ENCODE peak calls at places on chromosomes 11 and 22, in seven cellular contexts. E is K562, C is HepG2, U is H1, J is SK-N-SH, R is GM12891, V is GM12878. K is an unnamed sample.
A peak's percentile ranks its signal among the peaks of the same experiment; 100 is the strongest.

GRCh38 chr11:36006556-36006955 is 62.7 kb downstream of the LDLRAD3 start:
- DNase-seq in E (no peak), C (no peak), U (no peak), J (no peak), R (no peak), V (no peak), K (no peak)

GRCh38 chr11:118398797-118399564 is 2.4 kb upstream of the ATP5MG start:
- DNase-seq in E (no peak), C (no peak), U (no peak), J (no peak), R (no peak), V (no peak), K (no peak)

GRCh38 chr22:22431271-22432220 is 77.0 kb downstream of the ZNF280B start:
- DNase-seq in E (peak; percentile 98), C (peak; percentile 49), U (peak; percentile 89), J (peak; percentile 79), R (peak; percentile 53), V (no peak), K (peak; percentile 53)

GRCh38 chr22:24875862-24876506 is 70.0 kb downstream of the SGSM1 start:
- DNase-seq in E (peak; percentile 18), C (no peak), U (peak; percentile 80), J (no peak), R (no peak), V (no peak), K (no peak)

GRCh38 chr11:110184974-110185597 is 91.9 kb downstream of the ZC3H12C start:
- DNase-seq in E (no peak), C (peak; percentile 14), U (no peak), J (no peak), R (no peak), V (no peak), K (no peak)

GRCh38 chr11:95239871-95240648 is 9.1 kb upstream of the SESN3 start:
- DNase-seq in E (no peak), C (no peak), U (no peak), J (no peak), R (no peak), V (no peak), K (no peak)

GRCh38 chr11:108128772-108129171 is 7.4 kb downstream of the ACAT1 start:
- DNase-seq in E (no peak), C (no peak), U (no peak), J (no peak), R (no peak), V (no peak), K (no peak)

GRCh38 chr11:69122337-69122641 is 33.4 kb upstream of the SMIM38 start:
- DNase-seq in E (no peak), C (no peak), U (no peak), J (no peak), R (no peak), V (no peak), K (no peak)

GRCh38 chr11:114678125-114679036 is at the start of gene NXPE2:
- DNase-seq in E (no peak), C (no peak), U (no peak), J (no peak), R (no peak), V (no peak), K (no peak)

GRCh38 chr22:44931077-44931540 is 78.7 kb downstream of the PHF21B start:
- DNase-seq in E (no peak), C (no peak), U (no peak), J (peak; percentile 97), R (no peak), V (no peak), K (no peak)

GRCh38 chr11:69039501-69039900 is 9.2 kb upstream of the TPCN2 start:
- DNase-seq in E (no peak), C (no peak), U (no peak), J (no peak), R (no peak), V (no peak), K (no peak)

GRCh38 chr22:44286673-44287072 is 26.1 kb downstream of the SHISAL1 start:
- DNase-seq in E (no peak), C (no peak), U (no peak), J (no peak), R (no peak), V (no peak), K (no peak)

GRCh38 chr11:71135112-71135511 is 117.3 kb downstream of the SHANK2 start:
- DNase-seq in E (no peak), C (no peak), U (no peak), J (no peak), R (no peak), V (no peak), K (no peak)

GRCh38 chr11:8775341-8776133 is 92.9 kb downstream of the RPL27A start:
- DNase-seq in E (no peak), C (no peak), U (no peak), J (no peak), R (no peak), V (no peak), K (no peak)

GRCh38 chr22:23144926-23145906 is at the start of gene RAB36:
- DNase-seq in E (peak; percentile 100), C (peak; percentile 98), U (peak; percentile 98), J (peak; percentile 98), R (peak; percentile 86), V (peak; percentile 77), K (peak; percentile 79)

GRCh38 chr11:106012744-106013143 is 9.3 kb downstream of the MSANTD4 start:
- DNase-seq in E (no peak), C (no peak), U (no peak), J (no peak), R (no peak), V (no peak), K (no peak)

GRCh38 chr22:38034884-38035529 is 22.2 kb upstream of the PICK1 start:
- DNase-seq in E (no peak), C (no peak), U (no peak), J (peak; percentile 23), R (no peak), V (no peak), K (no peak)
- TF ChIP-seq POLR2AphosphoS5 in E (peak; percentile 25), C (no peak), U (no peak), J (no peak), R (no peak), V (no peak), K (no peak)

GRCh38 chr11:127000291-127000968 is at the start of gene KIRREL3:
- DNase-seq in E (no peak), C (no peak), U (peak; percentile 54), J (peak; percentile 65), R (no peak), V (no peak), K (no peak)
- TF ChIP-seq TAF1 in E (no peak), C (no peak), U (no peak), J (no peak), R (no peak), V (no peak), K (no peak)

GRCh38 chr11:62573006-62573591 is 592 bp downstream of the EEF1G start:
- DNase-seq in E (no peak), C (no peak), U (no peak), J (peak; percentile 34), R (no peak), V (no peak), K (no peak)
- TF ChIP-seq POLR2AphosphoS5 in E (no peak), C (no peak), U (no peak), J (no peak), R (no peak), V (no peak), K (no peak)

GRCh38 chr22:19515654-19516377 is 8.4 kb downstream of the CLDN5 start:
- DNase-seq in E (no peak), C (no peak), U (no peak), J (no peak), R (no peak), V (no peak), K (no peak)
- TF ChIP-seq TAF1 in E (no peak), C (no peak), U (no peak), J (no peak), R (no peak), V (no peak), K (no peak)

K was measured in GM12892.